ENCODE peak calls at places on chromosomes 4 and X, in five cellular contexts. F is fibroblast of lung, O is stomach, M is transverse colon, N is heart right ventricle. V is an unnamed sample. For H3K4me1, the result is how much of the 10 kb centered on the place peaks cover.

GRCh38 chr4:98482847-98483806 is 175.3 kb downstream of the TSPAN5 start:
- DNase-seq in F (peak), O (no peak), M (no peak), N (no peak), V (no peak)

GRCh38 chrX:125203737-125204578 is 115.7 kb upstream of the TEX13C start:
- DNase-seq in F (peak), O (no peak), M (no peak), N (peak), V (peak)

GRCh38 chr4:17066972-17067371 is 168.5 kb upstream of the LDB2 start:
- DNase-seq in F (peak), O (no peak), M (no peak), N (no peak), V (peak)

GRCh38 chr4:150799207-150799606 is 215.9 kb downstream of the LRBA start:
- DNase-seq in F (no peak), O (no peak), M (no peak), N (no peak), V (peak)

GRCh38 chrX:17836830-17837229 is 24.3 kb downstream of the RAI2 start:
- DNase-seq in F (no peak), O (no peak), M (no peak), N (no peak), V (no peak)

GRCh38 chr4:90127223-90127705 is at the start of gene CCSER1:
- DNase-seq in F (peak), O (peak), M (peak), N (peak), V (peak)

GRCh38 chrX:129791961-129792570 is 12.3 kb downstream of the SASH3 start:
- DNase-seq in F (no peak), O (no peak), M (no peak), N (no peak), V (no peak)

GRCh38 chr4:1466034-1466960 is 60.1 kb upstream of the NKX1-1 start:
- DNase-seq in F (no peak), O (no peak), M (no peak), N (no peak), V (no peak)

GRCh38 chr4:10054571-10055041 is 33.3 kb upstream of the SLC2A9 start:
- DNase-seq in F (peak), O (no peak), M (no peak), N (no peak), V (no peak)

GRCh38 chrX:40012800-40013682 is 84.7 kb downstream of the BCOR start:
- DNase-seq in F (peak), O (peak), M (peak), N (peak), V (peak)

GRCh38 chr4:110636231-110636676 is 13.4 kb upstream of the PITX2 start:
- DNase-seq in F (no peak), O (no peak), M (no peak), N (no peak), V (no peak)

GRCh38 chr4:72744103-72744725 is 175.2 kb upstream of the ADAMTS3 start:
- DNase-seq in F (peak), O (no peak), M (no peak), N (no peak), V (no peak)

GRCh38 chr4:161829631-161830030 is 334.2 kb downstream of the FSTL5 start:
- DNase-seq in F (no peak), O (no peak), M (no peak), N (no peak), V (no peak)

GRCh38 chr4:15234585-15235126 is 193.2 kb upstream of the C1QTNF7 start:
- DNase-seq in F (peak), O (no peak), M (no peak), N (no peak), V (peak)

GRCh38 chrX:11893933-11894710 is 136.1 kb downstream of the MSL3 start:
- DNase-seq in F (peak), O (no peak), M (no peak), N (no peak), V (no peak)

GRCh38 chr4:121272526-121272925 is 108.3 kb downstream of the QRFPR start:
- DNase-seq in F (peak), O (no peak), M (no peak), N (no peak), V (peak)

GRCh38 chr4:57193164-57193810 is 83.1 kb upstream of the IGFBP7 start:
- DNase-seq in F (no peak), O (no peak), M (no peak), N (no peak), V (no peak)

GRCh38 chr4:153153339-153153851 is 50.8 kb upstream of the TRIM2 start:
- DNase-seq in F (peak), O (peak), M (peak), N (peak), V (peak)

GRCh38 chr4:566035-566434 is 10.1 kb downstream of the TMEM271 start:
- DNase-seq in F (no peak), O (no peak), M (no peak), N (no peak), V (no peak)

GRCh38 chrX:32673193-32673592 is 538.2 kb downstream of the DMD start:
- DNase-seq in F (no peak), O (no peak), M (no peak), N (no peak), V (peak)

GRCh38 chrX:125577479-125577878 is 257.8 kb downstream of the TEX13C start:
- DNase-seq in F (no peak), O (no peak), M (no peak), N (no peak), V (no peak)

GRCh38 chr4:40722576-40723161 is 27.1 kb upstream of the NSUN7 start:
- DNase-seq in F (no peak), O (no peak), M (peak), N (no peak), V (peak)

DNA sequence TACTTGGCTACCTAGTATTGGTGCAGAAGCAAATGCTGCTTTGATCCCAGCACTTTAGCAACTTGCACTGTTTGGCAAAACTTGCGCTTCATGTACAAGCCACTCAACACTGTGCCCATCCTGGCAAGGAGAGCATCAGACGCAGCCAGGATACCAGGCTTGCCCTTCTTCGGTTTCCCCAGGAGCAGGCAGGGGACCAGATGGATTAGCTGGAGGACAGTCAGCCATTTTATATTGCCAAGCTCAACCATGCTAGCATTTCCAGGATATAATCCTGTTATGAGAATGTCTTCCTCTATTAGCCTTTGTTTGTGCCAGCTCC is 69.2 kb downstream of the HMGB2 start:
- DNase-seq in F (no peak), O (no peak), M (no peak), N (no peak), V (no peak)
- H3K4me1 ChIP-seq in F (under half), O (under half), M (under half), N (under half), V (half or more)

DNA sequence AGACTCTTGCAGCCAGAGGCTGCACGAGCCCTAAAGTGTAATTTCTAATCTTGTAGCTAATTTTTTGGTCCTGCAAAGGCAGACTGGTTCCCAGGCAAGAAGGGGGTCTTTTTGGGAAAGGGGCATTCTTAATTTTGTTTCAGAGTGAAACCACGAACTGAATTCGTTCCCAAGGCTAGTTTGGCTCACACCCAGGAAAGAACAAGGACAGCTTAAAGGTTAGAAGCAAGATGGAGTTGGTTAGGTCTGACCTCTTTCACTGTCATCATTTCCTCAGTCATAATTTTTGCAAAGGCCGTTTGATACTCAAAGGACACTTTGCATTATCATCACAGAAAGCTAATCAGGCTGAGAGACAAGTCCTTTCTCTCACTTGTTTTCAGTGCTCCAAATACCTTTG is 30.9 kb downstream of the XG start:
- DNase-seq in F (no peak), O (no peak), M (no peak), N (no peak), V (no peak)
- H3K27ac ChIP-seq in F (no peak), O (no peak), M (no peak), N (no peak), V (no peak)

DNA sequence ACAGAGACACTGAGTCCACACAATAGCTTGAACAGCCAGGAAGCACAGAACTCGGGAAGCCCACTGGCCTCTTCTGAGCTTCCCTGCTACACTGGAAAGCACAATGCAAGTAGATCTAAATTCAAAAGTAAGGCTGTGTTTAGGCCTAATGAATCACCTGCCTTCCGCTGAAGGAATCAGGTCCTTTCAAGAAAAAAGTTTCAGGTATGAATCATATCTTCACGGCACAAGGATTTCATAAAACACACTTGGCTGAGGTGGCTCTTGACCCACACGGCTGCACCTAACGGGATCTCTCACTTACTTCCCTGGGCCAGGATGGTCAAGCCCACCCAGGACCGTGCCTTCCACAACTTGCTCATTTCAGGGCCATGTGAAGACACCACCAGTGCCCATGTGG is 59.3 kb downstream of the IRF2 start:
- DNase-seq in F (no peak), O (no peak), M (no peak), N (no peak), V (no peak)
- H3K4me1 ChIP-seq in F (under half), O (half or more), M (under half), N (under half), V (under half)

GRCh38 chrX:48003367-48003757 is 427 bp downstream of the ZNF182 start:
- DNase-seq in F (no peak), O (no peak), M (peak), N (no peak), V (no peak)

GRCh38 chrX:48002929-48003328 is 860 bp downstream of the ZNF182 start:
- DNase-seq in F (no peak), O (no peak), M (no peak), N (no peak), V (no peak)

DNA sequence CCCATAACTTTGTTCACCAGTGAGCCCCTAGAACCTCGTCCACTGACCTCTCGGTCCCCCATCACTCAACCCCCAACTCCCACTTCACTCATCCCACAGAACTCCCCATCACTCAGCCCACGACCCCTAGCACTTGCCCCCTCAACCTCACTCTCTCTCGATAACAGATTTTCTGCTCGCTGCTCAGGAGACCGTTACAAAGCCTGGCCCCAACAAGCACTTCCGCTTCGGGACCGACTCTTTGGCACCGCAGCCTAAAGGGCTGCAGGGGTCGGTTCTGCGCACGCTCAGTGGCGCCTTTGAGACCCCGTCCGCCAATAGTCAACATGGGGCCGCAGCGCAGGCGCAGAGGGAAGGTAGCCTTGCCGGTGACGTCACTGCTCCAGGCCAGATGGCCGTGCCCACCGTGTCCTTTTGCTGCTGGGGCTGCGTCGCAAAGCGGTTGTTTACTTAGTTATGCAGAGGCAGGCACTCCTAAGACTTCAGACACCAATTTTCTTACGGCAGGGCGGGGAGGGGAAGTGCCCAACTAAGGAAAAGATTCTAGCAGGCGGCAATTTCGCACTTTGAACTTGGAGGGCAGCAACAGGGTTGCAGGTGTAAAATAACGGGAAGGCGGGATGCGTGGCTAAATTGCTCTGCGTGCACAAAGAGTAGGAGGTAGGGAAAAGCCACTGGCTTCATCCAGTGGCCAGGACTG is at the start of gene ZNF182:
- DNase-seq in F (peak), O (peak), M (peak), N (peak), V (peak)
- H3K27ac ChIP-seq in F (peak), O (peak), M (peak), N (peak), V (peak)

GRCh38 chr4:162984621-162985020 is 182.1 kb downstream of the NAF1 start:
- DNase-seq in F (no peak), O (no peak), M (no peak), N (no peak), V (no peak)

GRCh38 chr4:162985131-162985530 is 181.6 kb downstream of the NAF1 start:
- DNase-seq in F (no peak), O (no peak), M (no peak), N (no peak), V (no peak)

DNA sequence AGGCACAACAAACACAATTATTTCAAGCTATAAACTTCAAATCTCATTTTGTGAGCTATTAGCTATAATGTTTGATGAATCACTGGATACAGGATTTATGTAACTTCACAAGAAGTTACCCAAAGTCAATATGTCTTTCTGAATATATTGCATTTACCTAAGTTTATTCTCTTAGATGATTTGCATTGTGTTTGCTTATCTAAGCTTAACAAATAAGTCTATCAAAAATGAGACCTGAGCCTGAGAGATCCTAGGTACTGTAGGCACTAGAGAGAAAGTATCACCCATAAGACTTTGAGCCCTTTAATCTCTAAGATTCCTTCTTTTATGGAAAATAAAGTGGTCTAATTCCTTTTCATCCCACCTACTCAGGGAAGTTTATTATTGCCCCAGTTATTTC is 178.2 kb downstream of the NAF1 start:
- DNase-seq in F (no peak), O (no peak), M (no peak), N (no peak), V (no peak)
- H3K4me1 ChIP-seq in F (under half), O (under half), M (under half), N (under half), V (under half)

DNA sequence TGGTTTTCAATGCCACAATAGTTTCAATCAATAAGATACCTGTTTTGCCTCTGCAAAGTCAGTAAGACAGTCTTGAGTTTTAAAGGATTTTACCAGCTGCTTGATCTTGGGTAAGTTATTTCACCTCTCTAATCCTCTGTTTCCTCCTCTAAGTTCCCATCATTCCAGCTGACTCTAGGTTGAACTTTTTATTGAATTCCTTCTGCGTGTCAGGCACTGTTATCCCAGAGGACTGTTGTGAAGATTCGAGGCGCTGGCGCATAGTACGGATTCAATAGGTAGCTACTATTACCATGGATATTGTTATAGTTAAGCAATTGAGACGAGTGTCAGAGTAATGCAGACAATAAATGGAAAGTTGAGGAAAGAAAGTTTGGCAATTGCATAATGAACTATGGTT is 179.4 kb downstream of the BANK1 start:
- DNase-seq in F (no peak), O (no peak), M (no peak), N (no peak), V (no peak)
- H3K27ac ChIP-seq in F (no peak), O (no peak), M (no peak), N (no peak), V (no peak)

GRCh38 chr4:42637861-42638260 is 19.0 kb downstream of the ATP8A1 start:
- DNase-seq in F (no peak), O (no peak), M (no peak), N (no peak), V (no peak)

GRCh38 chr4:42636591-42636990 is 20.3 kb downstream of the ATP8A1 start:
- DNase-seq in F (no peak), O (no peak), M (no peak), N (no peak), V (no peak)

GRCh38 chr4:42638993-42639392 is 17.9 kb downstream of the ATP8A1 start:
- DNase-seq in F (no peak), O (no peak), M (no peak), N (no peak), V (no peak)

GRCh38 chr4:42637104-42637503 is 19.8 kb downstream of the ATP8A1 start:
- DNase-seq in F (no peak), O (no peak), M (no peak), N (no peak), V (no peak)

DNA sequence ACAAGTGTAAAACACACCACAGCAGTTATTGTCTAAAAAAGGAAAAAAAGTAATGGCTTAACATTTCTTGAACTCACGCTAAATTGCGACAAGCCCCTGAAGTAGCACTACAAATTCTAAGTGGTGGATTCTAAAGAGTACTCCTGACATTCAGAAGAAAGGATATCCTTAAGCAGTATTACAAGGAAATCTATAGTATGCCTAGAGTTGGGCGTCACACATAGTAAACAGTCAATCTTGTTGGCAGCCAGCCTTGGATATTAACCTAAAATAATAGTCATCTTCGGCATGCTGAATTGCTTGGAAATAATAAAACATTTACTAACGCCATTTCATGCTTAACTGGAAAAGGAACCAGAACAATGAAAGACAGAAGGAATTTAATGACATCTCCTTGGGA is 18.6 kb downstream of the ATP8A1 start:
- DNase-seq in F (no peak), O (no peak), M (no peak), N (no peak), V (no peak)
- H3K4me1 ChIP-seq in F (under half), O (under half), M (half or more), N (under half), V (under half)

GRCh38 chrX:101348452-101349222 is at the start of gene TIMM8A:
- DNase-seq in F (peak), O (peak), M (peak), N (peak), V (peak)

DNA sequence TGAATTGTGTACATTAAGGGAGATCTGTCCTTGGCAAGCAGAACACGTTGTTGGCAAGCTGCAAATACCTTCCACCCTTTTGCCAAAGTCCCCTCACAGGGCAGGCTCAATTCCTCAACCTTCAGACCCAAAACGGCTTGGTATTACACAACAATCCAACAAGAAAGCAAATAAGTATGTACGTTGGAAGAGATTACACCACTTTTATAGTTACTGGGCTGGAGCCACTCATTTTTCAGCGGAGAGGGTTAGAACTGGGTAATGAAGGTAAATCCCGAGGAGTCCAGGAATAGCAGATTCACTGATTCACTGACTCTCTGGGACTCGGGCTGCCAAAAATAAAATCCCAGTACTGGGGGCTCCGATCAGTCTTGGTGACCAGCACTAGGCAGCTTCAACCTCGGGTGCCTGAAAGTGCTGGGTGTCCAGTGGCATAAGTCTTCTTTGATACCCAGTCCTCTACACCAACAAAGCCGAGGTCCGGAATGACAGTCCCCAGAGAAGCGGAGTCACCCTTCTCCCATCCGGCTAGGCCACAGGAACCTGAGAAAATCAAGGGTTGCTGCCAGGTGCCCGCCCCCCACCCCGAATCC is 587 bp downstream of the TIMM8A start:
- DNase-seq in F (peak), O (no peak), M (no peak), N (no peak), V (no peak)
- H3K27ac ChIP-seq in F (peak), O (peak), M (peak), N (peak), V (peak)